ENCODE peak calls at places on chromosomes 11 and 22, in six cellular contexts. I is NCI-H2107, W is IMR-90, O is NCI-H1417, J is posterior cingulate gyrus, P is NCI-H1436. L is an unnamed sample.

GRCh38 chr22:42379961-42380537 is 52.2 kb downstream of the NFAM1 start:
- DNase-seq in I (no peak), W (no peak), O (peak; percentile 61), J (no peak), P (no peak), L (no peak)

GRCh38 chr11:69907611-69908010 is 88.4 kb upstream of the FGF3 start:
- DNase-seq in I (no peak), W (no peak), O (no peak), J (peak; percentile 9), P (no peak), L (no peak)

GRCh38 chr11:62190011-62190410 is at the start of gene SCGB1D1:
- DNase-seq in I (no peak), W (no peak), O (peak; percentile 73), J (no peak), P (no peak), L (no peak)

GRCh38 chr22:24474221-24474620 is 20.9 kb upstream of the UPB1 start:
- DNase-seq in I (no peak), W (peak; percentile 92), O (no peak), J (no peak), P (no peak), L (peak; percentile 81)

GRCh38 chr11:105635466-105635865 is 25.6 kb downstream of the GRIA4 start:
- DNase-seq in I (no peak), W (no peak), O (no peak), J (no peak), P (no peak), L (no peak)

GRCh38 chr22:27754247-27754887 is 47.2 kb downstream of the MN1 start:
- DNase-seq in I (no peak), W (no peak), O (peak; percentile 12), J (no peak), P (no peak), L (no peak)

GRCh38 chr11:101797335-101797734 is 117.5 kb upstream of the CEP126 start:
- DNase-seq in I (no peak), W (peak; percentile 70), O (no peak), J (no peak), P (no peak), L (no peak)

GRCh38 chr22:42747701-42748513 is 27.2 kb upstream of the A4GALT start:
- DNase-seq in I (no peak), W (peak; percentile 76), O (peak; percentile 27), J (no peak), P (no peak), L (no peak)

GRCh38 chr22:18906896-18907295 is 776 bp downstream of the DGCR6 start:
- DNase-seq in I (no peak), W (no peak), O (no peak), J (no peak), P (no peak), L (no peak)

GRCh38 chr11:2449548-2450320 is 4.9 kb downstream of the KCNQ1 start:
- DNase-seq in I (no peak), W (no peak), O (no peak), J (no peak), P (no peak), L (no peak)

GRCh38 chr11:41660585-41660984 is 201.1 kb upstream of the LRRC4C start:
- DNase-seq in I (no peak), W (no peak), O (no peak), J (no peak), P (no peak), L (no peak)

GRCh38 chr11:115544422-115544821 is 40.2 kb upstream of the CADM1 start:
- DNase-seq in I (no peak), W (no peak), O (no peak), J (no peak), P (no peak), L (no peak)

GRCh38 chr11:98107736-98108135 is 913.0 kb upstream of the CNTN5 start:
- DNase-seq in I (no peak), W (no peak), O (peak; percentile 93), J (no peak), P (no peak), L (no peak)

GRCh38 chr11:128890216-128890542 is 977 bp upstream of the KCNJ5 start:
- DNase-seq in I (no peak), W (no peak), O (no peak), J (no peak), P (no peak), L (no peak)

GRCh38 chr11:123742778-123743177 is 1.3 kb upstream of the ZNF202 start:
- DNase-seq in I (no peak), W (no peak), O (no peak), J (no peak), P (no peak), L (no peak)

GRCh38 chr22:40076702-40077645 is 82.2 kb downstream of the FAM83F start:
- DNase-seq in I (no peak), W (peak; percentile 43), O (no peak), J (no peak), P (no peak), L (no peak)

GRCh38 chr11:73218106-73218829 is at the start of gene P2RY2:
- DNase-seq in I (no peak), W (no peak), O (peak; percentile 46), J (no peak), P (peak; percentile 31), L (no peak)

GRCh38 chr22:30989473-30989872 is 20.4 kb downstream of the TUG1 start:
- DNase-seq in I (no peak), W (no peak), O (no peak), J (no peak), P (no peak), L (no peak)

GRCh38 chr11:68959465-68960298 is 21.1 kb downstream of the MRGPRD start:
- DNase-seq in I (no peak), W (no peak), O (peak; percentile 15), J (no peak), P (no peak), L (no peak)

GRCh38 chr11:105321696-105322095 is 182.1 kb upstream of the CARD18 start:
- DNase-seq in I (no peak), W (no peak), O (no peak), J (no peak), P (no peak), L (no peak)

GRCh38 chr22:31244044-31244942 is 32.2 kb downstream of the LIMK2 start:
- DNase-seq in I (no peak), W (peak; percentile 80), O (no peak), J (no peak), P (no peak), L (peak; percentile 65)

GRCh38 chr22:44709881-44710400 is 7.9 kb downstream of the PRR5 start:
- DNase-seq in I (no peak), W (no peak), O (no peak), J (no peak), P (no peak), L (no peak)

GRCh38 chr11:83827520-83827919 is 541.4 kb upstream of the CCDC90B start:
- DNase-seq in I (no peak), W (peak; percentile 67), O (no peak), J (no peak), P (no peak), L (no peak)

GRCh38 chr11:2661173-2662023 is 38.4 kb downstream of the KCNQ1OT1 start:
- DNase-seq in I (no peak), W (no peak), O (no peak), J (no peak), P (no peak), L (no peak)

GRCh38 chr11:68282141-68282860 is 10.5 kb upstream of the C11orf24 start:
- DNase-seq in I (no peak), W (no peak), O (no peak), J (no peak), P (no peak), L (no peak)

GRCh38 chr22:44737414-44738346 is 14.7 kb upstream of the ARHGAP8 start:
- DNase-seq in I (no peak), W (no peak), O (peak; percentile 7), J (no peak), P (no peak), L (no peak)

L was measured in kidney epithelial cell.